ENCODE peak calls at places on chromosome 12, in five cellular contexts. U is psoas muscle; L is coronary artery; W is A673; R is effector memory CD4-positive, alpha-beta T cell. V is an unnamed sample.

GRCh38 chr12:94875525-94875924 is 128.0 kb downstream of the NDUFA12 start:
- DNase-seq in W (no peak), R (no peak), U (no peak), L (no peak), V (no peak)

GRCh38 chr12:26014085-26014484 is 55.6 kb downstream of the RASSF8 start:
- DNase-seq in W (no peak), U (no peak), R (no peak), L (no peak), V (no peak)

GRCh38 chr12:93387780-93388179 is 10.1 kb downstream of the NUDT4 start:
- DNase-seq in W (no peak), U (no peak), R (no peak), L (no peak), V (no peak)

GRCh38 chr12:45234134-45234865 is 18.4 kb downstream of the ANO6 start:
- DNase-seq in U (peak; percentile 38), W (peak; percentile 85), R (no peak), L (peak; percentile 90), V (no peak)

GRCh38 chr12:89971880-89972279 is 263.2 kb upstream of the ATP2B1 start:
- DNase-seq in R (no peak), L (no peak), W (peak; percentile 48), U (no peak), V (no peak)

GRCh38 chr12:72642726-72643125 is 370.6 kb downstream of the TRHDE start:
- DNase-seq in R (no peak), L (no peak), W (no peak), U (no peak), V (no peak)

GRCh38 chr12:55935742-55936151 is 4.8 kb downstream of the DGKA start:
- DNase-seq in U (peak; percentile 51), L (no peak), R (no peak), W (no peak), V (no peak)

GRCh38 chr12:124248862-124249825 is 45.7 kb upstream of the RFLNA start:
- DNase-seq in W (no peak), R (no peak), L (no peak), U (no peak), V (no peak)

GRCh38 chr12:131096681-131097181 is 143.0 kb downstream of the ADGRD1 start:
- DNase-seq in R (no peak), L (peak; percentile 63), U (peak; percentile 8), W (no peak), V (no peak)

GRCh38 chr12:79238246-79238645 is 373.7 kb downstream of the SYT1 start:
- DNase-seq in W (no peak), U (no peak), L (no peak), R (no peak), V (no peak)

GRCh38 chr12:51593539-51593938 is 2.5 kb downstream of the SCN8A start:
- DNase-seq in R (no peak), L (no peak), U (no peak), W (peak; percentile 59), V (no peak)

GRCh38 chr12:112833939-112834338 is 42.4 kb downstream of the RPH3A start:
- DNase-seq in R (no peak), W (no peak), L (no peak), U (no peak), V (no peak)

GRCh38 chr12:114936148-114937099 is 252.4 kb upstream of the TBX3 start:
- DNase-seq in R (no peak), L (no peak), U (no peak), W (no peak), V (no peak)

GRCh38 chr12:132491349-132491663 is 1.4 kb downstream of the FBRSL1 start:
- DNase-seq in L (no peak), U (no peak), W (no peak), R (no peak), V (no peak)
- H3K27ac ChIP-seq in L (no peak overlapping the region), U (peak overlapping the region; percentile 71), W (peak overlapping the region; percentile 4), R (peak overlapping the region; percentile 24), V (peak overlapping the region; percentile 38)

DNA sequence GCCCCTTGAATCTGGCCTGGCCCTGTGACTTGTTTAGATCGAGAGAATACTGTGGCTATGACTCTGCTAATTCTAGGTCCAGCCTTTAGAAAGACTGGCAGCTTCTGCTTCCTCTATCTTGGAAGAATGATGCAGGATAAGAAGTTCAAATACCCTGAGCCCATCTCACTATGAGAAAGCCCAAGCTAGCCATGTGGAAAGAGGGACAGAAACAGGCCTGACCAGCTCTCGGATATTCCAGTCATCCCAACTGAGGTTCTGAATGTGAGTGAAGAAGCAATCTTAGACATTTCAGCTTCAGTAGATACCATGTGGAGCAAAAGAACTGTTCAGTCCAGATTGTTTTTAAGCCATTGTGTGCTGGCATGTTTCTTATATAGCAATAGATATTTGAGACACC is 17.3 kb upstream of the KRR1 start:
- DNase-seq in U (no peak), L (no peak), R (no peak), W (no peak), V (no peak)
- H3K27ac ChIP-seq in U (no peak overlapping the region), L (no peak overlapping the region), R (no peak overlapping the region), W (no peak overlapping the region), V (no peak overlapping the region)

DNA sequence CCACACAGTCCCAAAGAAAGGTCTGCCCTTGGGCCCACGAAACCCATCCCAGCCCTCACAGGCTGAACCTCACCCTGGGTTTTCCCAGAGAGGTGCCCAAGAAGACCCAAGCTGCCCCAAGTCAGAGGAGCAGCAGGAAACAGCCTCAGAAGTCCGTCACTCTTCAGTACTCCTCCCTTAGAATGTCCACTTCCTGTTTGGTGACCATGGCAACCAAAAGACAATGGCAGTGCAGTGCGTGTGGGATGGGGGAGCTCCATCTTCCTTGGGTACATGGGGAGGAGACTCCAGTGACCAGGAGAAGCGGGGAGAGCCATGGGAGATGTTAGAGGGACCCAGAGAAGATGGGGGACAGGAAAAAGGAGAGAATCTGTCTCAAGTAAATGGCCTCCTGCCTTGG is 11.3 kb downstream of the SELPLG start:
- DNase-seq in W (peak; percentile 58), L (no peak), R (no peak), U (no peak), V (no peak)
- H3K27ac ChIP-seq in W (no peak overlapping the region), L (peak overlapping the region; percentile 11), R (peak overlapping the region; percentile 64), U (no peak overlapping the region), V (no peak overlapping the region)

DNA sequence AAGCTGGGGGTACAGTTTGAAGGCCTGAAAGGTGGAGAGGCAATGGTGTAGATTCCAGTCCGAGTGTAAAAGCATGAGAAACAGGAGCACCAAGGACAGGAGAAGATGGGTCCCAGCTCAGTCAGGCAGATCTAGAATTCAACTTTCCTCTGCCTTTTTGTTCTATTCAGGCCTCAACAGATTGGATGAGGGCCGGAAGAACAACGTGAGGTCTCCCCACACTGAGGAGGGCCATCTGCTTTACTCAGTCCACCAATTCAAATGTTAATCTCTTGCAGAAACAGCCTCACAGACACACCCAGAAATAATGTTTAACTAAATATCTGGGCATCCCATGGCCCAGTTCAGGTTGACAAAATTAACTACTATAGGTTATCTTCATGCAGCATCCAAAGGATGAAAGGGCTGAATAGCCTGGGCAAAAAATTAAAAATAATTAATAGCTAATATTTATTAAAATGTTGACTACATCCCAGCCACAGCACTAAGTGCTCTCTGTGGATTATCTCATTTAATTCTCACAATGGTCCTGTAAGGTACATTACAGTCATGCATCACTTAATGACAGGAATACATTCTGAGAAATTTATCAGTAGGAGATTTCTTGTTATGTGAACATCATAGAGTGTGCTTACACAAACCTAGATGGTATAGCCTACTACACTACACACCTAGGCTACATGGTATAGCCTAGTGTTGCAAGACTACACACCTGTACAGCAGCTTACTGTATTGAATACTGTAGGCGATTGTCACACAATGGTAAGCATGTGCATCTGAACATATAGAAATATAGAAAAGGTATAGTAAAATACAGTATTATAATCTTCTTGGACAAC is 22.5 kb downstream of the BTG1 start:
- DNase-seq in L (no peak), W (no peak), U (no peak), R (no peak), V (no peak)
- H3K27ac ChIP-seq in L (no peak overlapping the region), W (no peak overlapping the region), U (no peak overlapping the region), R (no peak overlapping the region), V (no peak overlapping the region)

GRCh38 chr12:119803391-119803791 is 73.7 kb downstream of the CIT start:
- DNase-seq in W (no peak), L (no peak), U (peak; percentile 16), R (no peak), V (peak; percentile 31)
- H3K27ac ChIP-seq in W (no peak overlapping the region), L (peak overlapping the region; percentile 12), U (no peak overlapping the region), R (no peak overlapping the region), V (peak overlapping the region; percentile 51)